ENCODE peak calls at places on chromosomes 3 and 15, in five cellular contexts. W, N, T, M and S are unnamed samples.

GRCh38 chr15:57146394-57147140 is 228.1 kb downstream of the TCF12 start:
- DNase-seq in W (peak; percentile 60), N (peak; percentile 77), T (peak; percentile 56), M (no peak), S (peak; percentile 42)

GRCh38 chr3:71542548-71543370 is 40.8 kb downstream of the FOXP1 start:
- DNase-seq in W (peak; percentile 91), N (peak; percentile 97), T (no peak), M (peak; percentile 92), S (peak; percentile 83)

GRCh38 chr15:85318048-85318731 is 62.2 kb upstream of the AKAP13 start:
- DNase-seq in W (peak; percentile 73), N (peak; percentile 95), T (no peak), M (no peak), S (no peak)

GRCh38 chr3:50591196-50591741 is 20.3 kb downstream of the CISH start:
- DNase-seq in W (no peak), N (no peak), T (no peak), M (no peak), S (no peak)

GRCh38 chr3:106542101-106542769 is 673.4 kb upstream of the CBLB start:
- DNase-seq in W (no peak), N (peak; percentile 9), T (no peak), M (no peak), S (no peak)

GRCh38 chr15:44788748-44789147 is 52.4 kb downstream of the TRIM69 start:
- DNase-seq in W (no peak), N (no peak), T (no peak), M (no peak), S (no peak)

GRCh38 chr15:63600646-63601025 is 3.4 kb downstream of the FBXL22 start:
- DNase-seq in W (peak; percentile 96), N (peak; percentile 99), T (peak; percentile 96), M (peak; percentile 96), S (peak; percentile 82)

GRCh38 chr3:152235709-152236298 is 32.9 kb upstream of the MBNL1 start:
- DNase-seq in W (no peak), N (peak; percentile 76), T (no peak), M (no peak), S (no peak)

GRCh38 chr3:193190387-193190786 is 50.6 kb upstream of the PLAAT1 start:
- DNase-seq in W (no peak), N (no peak), T (peak; percentile 69), M (no peak), S (no peak)

GRCh38 chr15:33311312-33311971 is 675 bp downstream of the RYR3 start:
- DNase-seq in W (no peak), N (no peak), T (no peak), M (peak; percentile 79), S (no peak)

GRCh38 chr15:86327230-86327865 is 247.7 kb downstream of the AGBL1 start:
- DNase-seq in W (no peak), N (peak; percentile 27), T (no peak), M (no peak), S (no peak)

GRCh38 chr15:51044037-51044712 is 50.5 kb downstream of the TNFAIP8L3 start:
- DNase-seq in W (no peak), N (no peak), T (no peak), M (no peak), S (no peak)

GRCh38 chr3:32757618-32758374 is 60.0 kb upstream of the TRIM71 start:
- DNase-seq in W (no peak), N (no peak), T (no peak), M (no peak), S (no peak)

GRCh38 chr15:51494411-51495314 is 127.9 kb downstream of the DMXL2 start:
- DNase-seq in W (no peak), N (no peak), T (peak; percentile 6), M (no peak), S (peak; percentile 94)

GRCh38 chr3:152977356-152977755 is 142.4 kb downstream of the P2RY1 start:
- DNase-seq in W (no peak), N (peak; percentile 59), T (no peak), M (no peak), S (no peak)